ENCODE peak calls at places on chromosomes 1 and 21, in four cellular contexts. One of them, this sample, is unnamed.
A peak's percentile ranks its signal among the peaks of the same experiment; 100 is the strongest.

GRCh38 chr1:159854101-159854692 is 8.3 kb downstream of the VSIG8 start:
- DNase-seq in suprapubic skin: peak; percentile 87
- DNase-seq in gastrocnemius medialis: peak; percentile 38
- DNase-seq in heart left ventricle: peak; percentile 89
- DNase-seq in this sample: peak; percentile 93

GRCh38 chr1:93670141-93670540 is 11.5 kb downstream of the BCAR3 start:
- DNase-seq in gastrocnemius medialis: peak; percentile 65
- DNase-seq in heart left ventricle: peak; percentile 67
- DNase-seq in suprapubic skin: no peak
- DNase-seq in this sample: peak; percentile 80

GRCh38 chr1:59605761-59606160 is 209.0 kb upstream of the HOOK1 start:
- DNase-seq in suprapubic skin: no peak
- DNase-seq in heart left ventricle: no peak
- DNase-seq in gastrocnemius medialis: no peak
- DNase-seq in this sample: no peak

GRCh38 chr21:41451753-41452676 is 26.0 kb downstream of the MX1 start:
- DNase-seq in gastrocnemius medialis: no peak
- DNase-seq in heart left ventricle: no peak
- DNase-seq in suprapubic skin: no peak
- DNase-seq in this sample: no peak

GRCh38 chr1:43887748-43888147 is 45.9 kb upstream of the ARTN start:
- DNase-seq in heart left ventricle: no peak
- DNase-seq in gastrocnemius medialis: no peak
- DNase-seq in suprapubic skin: no peak
- DNase-seq in this sample: no peak

GRCh38 chr1:14945132-14946010 is 208.2 kb upstream of the TMEM51 start:
- DNase-seq in heart left ventricle: peak; percentile 66
- DNase-seq in suprapubic skin: no peak
- DNase-seq in gastrocnemius medialis: no peak
- DNase-seq in this sample: peak; percentile 89

GRCh38 chr1:16189921-16190499 is 22.4 kb downstream of the ARHGEF19 start:
- DNase-seq in gastrocnemius medialis: no peak
- DNase-seq in heart left ventricle: no peak
- DNase-seq in suprapubic skin: no peak
- DNase-seq in this sample: no peak

GRCh38 chr1:87089070-87089736 is 174.8 kb downstream of the HS2ST1 start:
- DNase-seq in heart left ventricle: no peak
- DNase-seq in suprapubic skin: no peak
- DNase-seq in gastrocnemius medialis: no peak
- DNase-seq in this sample: no peak

GRCh38 chr1:56424744-56425493 is 154.4 kb downstream of the PLPP3 start:
- DNase-seq in heart left ventricle: peak; percentile 91
- DNase-seq in gastrocnemius medialis: peak; percentile 74
- DNase-seq in suprapubic skin: no peak
- DNase-seq in this sample: peak; percentile 40

GRCh38 chr1:222107975-222108374 is 366.1 kb upstream of the DUSP10 start:
- DNase-seq in heart left ventricle: no peak
- DNase-seq in suprapubic skin: no peak
- DNase-seq in gastrocnemius medialis: no peak
- DNase-seq in this sample: no peak

GRCh38 chr1:234102591-234102990 is 198.1 kb downstream of the SLC35F3 start:
- DNase-seq in heart left ventricle: peak; percentile 38
- DNase-seq in gastrocnemius medialis: no peak
- DNase-seq in suprapubic skin: no peak
- DNase-seq in this sample: no peak

GRCh38 chr1:200512191-200512590 is 102.4 kb upstream of the ZNF281 start:
- DNase-seq in heart left ventricle: no peak
- DNase-seq in suprapubic skin: no peak
- DNase-seq in gastrocnemius medialis: no peak
- DNase-seq in this sample: no peak

GRCh38 chr1:18923721-18924610 is 21.6 kb upstream of the ALDH4A1 start:
- DNase-seq in suprapubic skin: no peak
- DNase-seq in gastrocnemius medialis: peak; percentile 37
- DNase-seq in heart left ventricle: peak; percentile 61
- DNase-seq in this sample: no peak

GRCh38 chr1:46528297-46528955 is 23.0 kb downstream of the KNCN start:
- DNase-seq in suprapubic skin: no peak
- DNase-seq in heart left ventricle: no peak
- DNase-seq in gastrocnemius medialis: no peak
- DNase-seq in this sample: no peak

GRCh38 chr1:244050835-244051444 is at the start of gene ZBTB18:
- DNase-seq in gastrocnemius medialis: peak; percentile 30
- DNase-seq in suprapubic skin: no peak
- DNase-seq in heart left ventricle: peak; percentile 41
- DNase-seq in this sample: peak; percentile 84

GRCh38 chr1:151714820-151715725 is 1.5 kb downstream of the CELF3 start:
- DNase-seq in heart left ventricle: no peak
- DNase-seq in gastrocnemius medialis: no peak
- DNase-seq in suprapubic skin: no peak
- DNase-seq in this sample: no peak

GRCh38 chr21:41778974-41779600 is 12.2 kb upstream of the RIPK4 start:
- DNase-seq in gastrocnemius medialis: no peak
- DNase-seq in heart left ventricle: no peak
- DNase-seq in suprapubic skin: peak; percentile 55
- DNase-seq in this sample: no peak

GRCh38 chr1:1573843-1574720 is 581 bp downstream of the SSU72 start:
- DNase-seq in suprapubic skin: no peak
- DNase-seq in gastrocnemius medialis: peak; percentile 31
- DNase-seq in heart left ventricle: peak; percentile 71
- DNase-seq in this sample: peak; percentile 34

GRCh38 chr1:1899266-1899966 is 8.5 kb upstream of the GNB1 start:
- DNase-seq in gastrocnemius medialis: no peak
- DNase-seq in heart left ventricle: no peak
- DNase-seq in suprapubic skin: no peak
- DNase-seq in this sample: no peak

GRCh38 chr1:42081475-42081874 is 71.7 kb upstream of the GUCA2B start:
- DNase-seq in heart left ventricle: peak; percentile 38
- DNase-seq in suprapubic skin: no peak
- DNase-seq in gastrocnemius medialis: no peak
- DNase-seq in this sample: no peak

GRCh38 chr1:218476385-218476784 is 131.2 kb downstream of the TGFB2 start:
- DNase-seq in heart left ventricle: no peak
- DNase-seq in suprapubic skin: no peak
- DNase-seq in gastrocnemius medialis: no peak
- DNase-seq in this sample: no peak

GRCh38 chr1:22472596-22472995 is 20.9 kb downstream of the ZBTB40 start:
- DNase-seq in gastrocnemius medialis: no peak
- DNase-seq in heart left ventricle: peak; percentile 45
- DNase-seq in suprapubic skin: no peak
- DNase-seq in this sample: no peak

GRCh38 chr1:20014153-20014552 is 34.7 kb upstream of the PLA2G2A start:
- DNase-seq in heart left ventricle: no peak
- DNase-seq in suprapubic skin: no peak
- DNase-seq in gastrocnemius medialis: no peak
- DNase-seq in this sample: no peak

GRCh38 chr1:36014722-36015220 is 69.1 kb upstream of the TEKT2 start:
- DNase-seq in heart left ventricle: no peak
- DNase-seq in gastrocnemius medialis: no peak
- DNase-seq in suprapubic skin: no peak
- DNase-seq in this sample: no peak

GRCh38 chr1:26994772-26995625 is 1.5 kb downstream of the TRNP1 start:
- DNase-seq in heart left ventricle: no peak
- DNase-seq in suprapubic skin: no peak
- DNase-seq in gastrocnemius medialis: no peak
- DNase-seq in this sample: no peak

GRCh38 chr1:60103186-60103585 is 29.6 kb upstream of the C1orf87 start:
- DNase-seq in gastrocnemius medialis: no peak
- DNase-seq in heart left ventricle: no peak
- DNase-seq in suprapubic skin: no peak
- DNase-seq in this sample: no peak

GRCh38 chr1:87402192-87403046 is 73.7 kb downstream of the LMO4 start:
- DNase-seq in gastrocnemius medialis: no peak
- DNase-seq in suprapubic skin: no peak
- DNase-seq in heart left ventricle: no peak
- DNase-seq in this sample: no peak

DNA sequence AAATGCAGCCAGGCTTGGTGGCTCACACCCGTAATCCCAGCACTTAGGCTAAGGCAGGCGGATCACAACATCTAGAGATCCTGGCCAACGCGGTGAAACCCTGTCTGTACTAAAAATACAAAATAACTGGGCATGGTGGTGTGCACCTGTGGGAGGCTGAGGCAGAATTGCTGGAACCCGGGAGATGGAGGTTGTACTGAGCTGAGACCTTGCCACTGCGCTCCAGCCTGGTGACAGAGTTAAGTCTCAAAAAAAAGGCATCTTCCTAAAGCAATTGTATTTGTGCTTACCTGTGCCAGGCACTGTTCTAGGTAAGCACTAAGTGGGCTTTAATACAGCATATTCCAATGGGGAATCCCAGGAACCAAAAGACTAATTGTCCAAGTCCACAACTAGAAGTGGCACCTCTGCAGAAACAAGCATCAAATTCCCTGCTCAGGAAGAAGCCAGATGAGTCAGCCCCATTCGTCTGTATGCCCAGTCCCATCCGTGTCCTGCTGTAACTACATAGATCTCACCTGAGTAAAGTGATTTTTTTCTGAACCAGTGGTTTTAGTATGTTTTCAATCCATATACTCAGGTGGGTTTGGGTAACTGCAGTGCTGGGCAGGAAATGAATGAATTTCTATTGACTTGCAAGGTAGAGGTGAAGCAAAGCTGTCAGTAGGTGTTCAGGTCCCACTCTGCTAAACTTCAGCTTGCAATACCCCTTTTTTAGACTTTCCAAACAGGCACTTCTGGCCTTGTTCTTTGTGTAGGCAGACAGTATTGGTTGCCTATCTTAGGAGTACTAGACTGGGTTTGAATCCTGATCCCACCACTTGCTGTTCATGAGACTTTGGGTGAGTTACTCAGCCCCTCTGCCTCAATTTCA is 4.7 kb downstream of the RCC1 start:
- DNase-seq in heart left ventricle: no peak
- DNase-seq in suprapubic skin: no peak
- DNase-seq in gastrocnemius medialis: no peak
- DNase-seq in this sample: no peak
- TF ChIP-seq POLR2A in heart left ventricle: no peak
- TF ChIP-seq POLR2A in suprapubic skin: no peak
- TF ChIP-seq POLR2A in gastrocnemius medialis: no peak
- TF ChIP-seq POLR2A in this sample: no peak

GRCh38 chr21:31917108-31917507 is 44.3 kb downstream of the HUNK start:
- DNase-seq in heart left ventricle: no peak
- DNase-seq in gastrocnemius medialis: no peak
- DNase-seq in suprapubic skin: no peak
- DNase-seq in this sample: peak; percentile 89

GRCh38 chr21:31918250-31918775 is 45.5 kb downstream of the HUNK start:
- DNase-seq in gastrocnemius medialis: no peak
- DNase-seq in heart left ventricle: no peak
- DNase-seq in suprapubic skin: no peak
- DNase-seq in this sample: no peak

GRCh38 chr21:31913191-31913608 is 40.4 kb downstream of the HUNK start:
- DNase-seq in gastrocnemius medialis: no peak
- DNase-seq in suprapubic skin: no peak
- DNase-seq in heart left ventricle: no peak
- DNase-seq in this sample: no peak

GRCh38 chr21:31914472-31914871 is 41.7 kb downstream of the HUNK start:
- DNase-seq in heart left ventricle: no peak
- DNase-seq in gastrocnemius medialis: no peak
- DNase-seq in suprapubic skin: no peak
- DNase-seq in this sample: no peak

GRCh38 chr21:31915566-31915965 is 42.7 kb downstream of the HUNK start:
- DNase-seq in suprapubic skin: no peak
- DNase-seq in heart left ventricle: no peak
- DNase-seq in gastrocnemius medialis: no peak
- DNase-seq in this sample: no peak
- TF ChIP-seq POLR2A in suprapubic skin: no peak
- TF ChIP-seq POLR2A in heart left ventricle: no peak
- TF ChIP-seq POLR2A in gastrocnemius medialis: no peak
- TF ChIP-seq POLR2A in this sample: no peak

DNA sequence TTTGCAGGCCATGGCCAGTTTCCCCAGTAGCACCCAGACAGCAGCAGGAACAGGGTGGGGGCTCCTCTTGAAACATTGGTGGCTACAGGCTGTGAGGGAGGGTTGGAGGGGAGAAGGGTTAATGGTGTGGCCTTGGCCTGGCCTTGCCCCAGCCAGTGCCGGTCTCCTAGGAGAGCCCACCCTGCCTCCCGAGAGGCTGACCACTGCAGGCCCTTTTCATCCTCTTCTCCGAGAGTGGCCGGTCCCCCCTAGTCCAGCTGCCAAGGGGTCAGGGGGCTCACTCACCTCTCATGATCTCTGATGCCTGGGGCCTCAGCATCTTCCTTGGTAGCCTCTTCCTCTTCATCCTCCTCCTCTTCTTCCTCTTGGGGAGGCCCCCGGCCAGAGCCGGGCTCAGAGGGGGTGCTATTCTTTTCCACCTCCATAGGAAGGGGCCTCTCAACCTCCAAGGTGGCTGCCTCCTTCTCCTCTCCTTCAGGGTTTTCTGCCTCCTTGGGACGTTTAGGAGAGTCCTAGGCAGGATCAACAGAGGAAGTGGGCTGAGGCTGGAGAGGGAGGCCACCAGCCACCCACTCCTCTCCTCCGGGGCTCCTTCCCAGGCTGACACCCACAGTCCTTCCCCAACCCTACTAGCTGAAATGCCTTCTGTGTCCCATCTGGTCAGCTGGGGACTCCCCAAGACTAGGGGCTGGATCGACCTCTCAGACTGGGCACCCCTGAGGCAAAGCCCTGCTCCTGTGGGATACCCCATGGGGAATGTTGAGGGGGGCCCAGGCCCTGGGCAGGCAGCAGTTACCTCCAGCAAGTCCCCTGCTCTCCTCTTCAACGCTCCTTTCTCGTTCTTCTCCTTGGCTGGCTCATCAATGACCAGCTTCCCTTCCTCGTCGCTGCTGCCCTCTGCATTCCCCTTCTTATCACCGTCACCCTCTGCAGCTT is 2.7 kb upstream of the MRPL24 start:
- DNase-seq in suprapubic skin: no peak
- DNase-seq in heart left ventricle: no peak
- DNase-seq in gastrocnemius medialis: no peak
- DNase-seq in this sample: no peak
- TF ChIP-seq POLR2A in suprapubic skin: no peak
- TF ChIP-seq POLR2A in heart left ventricle: no peak
- TF ChIP-seq POLR2A in gastrocnemius medialis: no peak
- TF ChIP-seq POLR2A in this sample: no peak

DNA sequence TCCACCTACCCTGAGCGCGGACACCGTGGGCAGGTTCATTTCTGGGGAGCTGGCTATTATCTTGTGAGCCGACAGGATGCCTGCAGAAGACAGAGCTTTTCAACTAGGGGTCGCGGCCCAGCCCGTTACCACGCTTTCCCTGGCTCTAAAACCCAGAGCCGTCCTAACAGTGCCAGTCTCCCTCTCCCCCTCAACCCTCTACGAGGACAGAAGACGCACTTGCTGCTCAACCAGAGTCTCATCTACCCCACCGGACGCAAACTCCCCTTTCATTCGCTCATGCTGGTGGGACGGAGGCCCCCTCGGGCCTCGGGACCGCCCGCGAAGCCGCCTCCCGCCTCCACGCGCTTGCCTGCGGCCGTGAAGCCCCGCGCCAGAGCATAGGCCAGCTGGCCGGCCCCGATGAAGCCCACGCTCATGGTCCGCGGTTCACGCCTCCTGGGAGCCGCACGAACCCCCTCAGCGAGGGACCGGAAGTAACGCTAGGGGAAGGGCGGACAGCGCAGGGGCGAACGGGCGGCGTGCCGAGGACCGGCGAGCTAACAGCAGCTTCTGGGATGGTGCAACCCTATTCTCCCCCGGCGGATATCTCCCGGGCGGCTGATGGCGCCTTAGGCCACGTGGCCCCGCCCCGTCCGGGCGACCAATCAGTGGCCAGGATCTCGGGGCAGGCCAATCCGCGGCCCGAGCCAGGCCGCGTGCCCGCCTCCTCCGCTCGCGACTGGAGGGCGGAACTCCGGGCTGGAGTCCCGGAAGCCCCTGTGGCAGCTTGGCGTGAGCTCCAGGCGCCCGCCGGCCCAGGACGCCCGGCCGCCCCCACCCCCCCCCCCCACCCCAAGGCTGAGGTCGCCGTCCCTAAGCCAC is at the start of gene PYCR2:
- DNase-seq in gastrocnemius medialis: peak; percentile 91
- DNase-seq in suprapubic skin: peak; percentile 97
- DNase-seq in heart left ventricle: peak; percentile 97
- DNase-seq in this sample: peak; percentile 92
- TF ChIP-seq POLR2A in gastrocnemius medialis: peak; percentile 87
- TF ChIP-seq POLR2A in suprapubic skin: peak; percentile 27
- TF ChIP-seq POLR2A in heart left ventricle: no peak
- TF ChIP-seq POLR2A in this sample: no peak

This sample was measured in lower leg skin.